ENCODE peak calls at places on chromosomes 7 and 10, in eight cellular contexts. J is activated CD8-positive, alpha-beta T cell treated with anti-CD3 and anti-CD28 coated beads for 36 hours; P is Panc1; S is PC-3; Y is activated CD8-positive, alpha-beta memory T cell treated with anti-CD3 and anti-CD28 coated beads, Interleukin-2, amount 10 ng/mL, durations not matched to agents 7 days and 5 days; N is natural killer cell; V is Right ventricle myocardium superior; L is A549. X is an unnamed sample.

GRCh38 chr10:7107287-7107686 is 303.5 kb downstream of the SFMBT2 start:
- ATAC-seq in J (peak; percentile 81), P (no peak), S (no peak), Y (no peak), N (no peak), V (no peak), L (no peak), X (no peak)

GRCh38 chr10:87585565-87586514 is 73.8 kb upstream of the PAPSS2 start:
- ATAC-seq in J (no peak), P (no peak), S (peak; percentile 70), Y (no peak), N (no peak), V (no peak), L (peak; percentile 86), X (peak; percentile 96)

GRCh38 chr7:85160223-85160622 is 26.6 kb downstream of the SEMA3D start:
- ATAC-seq in J (no peak), P (no peak), S (peak; percentile 87), Y (no peak), N (no peak), V (no peak), L (no peak), X (peak; percentile 28)

GRCh38 chr10:51617576-51618298 is 81.7 kb downstream of the CSTF2T start:
- ATAC-seq in J (no peak), P (no peak), S (peak; percentile 65), Y (no peak), N (no peak), V (peak; percentile 55), L (no peak), X (no peak)

GRCh38 chr10:67492317-67493019 is 203.5 kb downstream of the CTNNA3 start:
- ATAC-seq in J (no peak), P (peak; percentile 93), S (peak; percentile 92), Y (no peak), N (no peak), V (no peak), L (peak; percentile 66), X (no peak)

GRCh38 chr10:59905066-59905734 is 1.2 kb downstream of the CCDC6 start:
- ATAC-seq in J (peak; percentile 52), P (no peak), S (peak; percentile 4), Y (peak; percentile 5), N (no peak), V (peak; percentile 14), L (peak; percentile 9), X (peak; percentile 6)

GRCh38 chr10:119468542-119469324 is 73.8 kb downstream of the RGS10 start:
- ATAC-seq in J (no peak), P (peak; percentile 31), S (no peak), Y (no peak), N (no peak), V (no peak), L (no peak), X (no peak)

GRCh38 chr10:69468771-69469129 is 17.5 kb downstream of the TSPAN15 start:
- ATAC-seq in J (no peak), P (no peak), S (peak; percentile 69), Y (no peak), N (no peak), V (no peak), L (no peak), X (no peak)

GRCh38 chr10:128892005-128892404 is 575.0 kb upstream of the MGMT start:
- ATAC-seq in J (no peak), P (no peak), S (no peak), Y (no peak), N (no peak), V (no peak), L (no peak), X (no peak)

GRCh38 chr10:3975016-3975415 is 190.0 kb upstream of the KLF6 start:
- ATAC-seq in J (no peak), P (no peak), S (no peak), Y (no peak), N (no peak), V (peak; percentile 80), L (no peak), X (no peak)

GRCh38 chr10:93148476-93148875 is 74.8 kb downstream of the CYP26A1 start:
- ATAC-seq in J (no peak), P (no peak), S (no peak), Y (no peak), N (no peak), V (no peak), L (no peak), X (no peak)

GRCh38 chr7:73517241-73517995 is 4.7 kb downstream of the BAZ1B start:
- ATAC-seq in J (no peak), P (no peak), S (no peak), Y (no peak), N (no peak), V (no peak), L (no peak), X (no peak)

X was measured in esophagus mucosa.